ENCODE peak calls at places on chromosomes 3 and 15, in five cellular contexts. N, V, B, R and P are unnamed samples. For H3K27me3, the result is how much of the 10 kb centered on the place peaks cover.

GRCh38 chr3:18439281-18439680 is 14.1 kb upstream of the SATB1 start:
- DNase-seq in N (no peak), V (no peak), B (no peak), R (no peak), P (no peak)

GRCh38 chr15:92902723-92903587 is 2.8 kb downstream of the CHD2 start:
- DNase-seq in N (peak), V (no peak), B (no peak), R (no peak), P (no peak)

GRCh38 chr3:56339244-56339643 is 129.0 kb downstream of the ERC2 start:
- DNase-seq in N (no peak), V (no peak), B (no peak), R (no peak), P (no peak)

GRCh38 chr3:183210862-183211341 is 42.2 kb upstream of the B3GNT5 start:
- DNase-seq in N (peak), V (peak), B (no peak), R (no peak), P (no peak)

GRCh38 chr15:33188654-33189257 is 5.8 kb downstream of the FMN1 start:
- DNase-seq in N (no peak), V (no peak), B (no peak), R (no peak), P (no peak)

GRCh38 chr3:192489579-192489978 is 237.8 kb downstream of the FGF12 start:
- DNase-seq in N (no peak), V (no peak), B (no peak), R (no peak), P (no peak)

GRCh38 chr15:31486906-31487695 is 160.5 kb downstream of the KLF13 start:
- DNase-seq in N (no peak), V (no peak), B (no peak), R (no peak), P (no peak)

GRCh38 chr15:65796610-65797012 is 4.5 kb upstream of the DENND4A start:
- DNase-seq in N (peak), V (peak), B (no peak), R (peak), P (no peak)

GRCh38 chr3:57983734-57984518 is 24.3 kb upstream of the FLNB start:
- DNase-seq in N (peak), V (peak), B (no peak), R (peak), P (peak)

GRCh38 chr15:57914350-57915055 is 151.0 kb downstream of the ALDH1A2 start:
- DNase-seq in N (no peak), V (no peak), B (no peak), R (no peak), P (no peak)

GRCh38 chr15:45732544-45733130 is 97.8 kb downstream of the SQOR start:
- DNase-seq in N (no peak), V (no peak), B (no peak), R (peak), P (no peak)

GRCh38 chr3:144444546-144444945 is 472.9 kb downstream of the DIPK2A start:
- DNase-seq in N (no peak), V (no peak), B (no peak), R (no peak), P (no peak)

GRCh38 chr3:55030938-55031337 is 103.1 kb upstream of the LRTM1 start:
- DNase-seq in N (no peak), V (no peak), B (no peak), R (no peak), P (no peak)

GRCh38 chr3:140056047-140056446 is 121.1 kb downstream of the CLSTN2 start:
- DNase-seq in N (no peak), V (no peak), B (no peak), R (no peak), P (no peak)

GRCh38 chr3:9079674-9080073 is 116.4 kb upstream of the RAD18 start:
- DNase-seq in N (peak), V (peak), B (no peak), R (no peak), P (no peak)

GRCh38 chr3:195899701-195900425 is 8.5 kb downstream of the TNK2 start:
- DNase-seq in N (no peak), V (no peak), B (no peak), R (no peak), P (no peak)

GRCh38 chr15:80638553-80639167 is 56.5 kb upstream of the ABHD17C start:
- DNase-seq in N (no peak), V (no peak), B (no peak), R (no peak), P (no peak)

GRCh38 chr15:68424754-68425390 is 7.1 kb downstream of the ITGA11 start:
- DNase-seq in N (no peak), V (no peak), B (no peak), R (no peak), P (no peak)

GRCh38 chr15:66879968-66880367 is 177.9 kb downstream of the SMAD6 start:
- DNase-seq in N (no peak), V (no peak), B (no peak), R (no peak), P (no peak)

GRCh38 chr3:45555154-45555591 is 39.4 kb upstream of the LIMD1 start:
- DNase-seq in N (no peak), V (peak), B (no peak), R (no peak), P (no peak)

GRCh38 chr15:88032787-88033186 is 223.8 kb downstream of the NTRK3 start:
- DNase-seq in N (no peak), V (no peak), B (no peak), R (peak), P (no peak)

GRCh38 chr15:73573071-73573470 is 60.1 kb downstream of the NPTN start:
- DNase-seq in N (no peak), V (no peak), B (no peak), R (no peak), P (no peak)

GRCh38 chr15:69015591-69015990 is 1.1 kb downstream of the NOX5 start:
- DNase-seq in N (no peak), V (no peak), B (no peak), R (no peak), P (no peak)

GRCh38 chr3:129282727-129283327 is 4.2 kb downstream of the HMCES start:
- DNase-seq in N (peak), V (no peak), B (no peak), R (peak), P (no peak)

GRCh38 chr15:83585770-83586169 is 68.2 kb upstream of the ADAMTSL3 start:
- DNase-seq in N (peak), V (no peak), B (no peak), R (no peak), P (no peak)

GRCh38 chr15:101534376-101534970 is 45.0 kb upstream of the PCSK6 start:
- DNase-seq in N (no peak), V (no peak), B (no peak), R (no peak), P (no peak)

GRCh38 chr15:68372291-68372811 is 59.6 kb downstream of the ITGA11 start:
- DNase-seq in N (no peak), V (no peak), B (peak), R (peak), P (peak)

GRCh38 chr15:36917411-36918267 is 182.7 kb downstream of the MEIS2 start:
- DNase-seq in N (peak), V (no peak), B (no peak), R (no peak), P (no peak)

GRCh38 chr3:55069950-55070349 is 142.1 kb upstream of the LRTM1 start:
- DNase-seq in N (no peak), V (no peak), B (no peak), R (no peak), P (no peak)

GRCh38 chr3:84958495-84959469 is at the start of gene CADM2:
- DNase-seq in N (peak), V (peak), B (peak), R (peak), P (peak)

GRCh38 chr15:99412082-99412481 is 153.7 kb upstream of the MEF2A start:
- DNase-seq in N (no peak), V (no peak), B (no peak), R (no peak), P (no peak)

GRCh38 chr15:32643907-32644445 is 2.5 kb downstream of the SCG5 start:
- DNase-seq in N (peak), V (no peak), B (peak), R (no peak), P (no peak)

GRCh38 chr3:149277338-149277813 is 55.7 kb upstream of the CP start:
- DNase-seq in N (peak), V (peak), B (no peak), R (peak), P (no peak)

GRCh38 chr3:134956395-134956794 is 161.3 kb downstream of the EPHB1 start:
- DNase-seq in N (no peak), V (no peak), B (no peak), R (no peak), P (no peak)

DNA sequence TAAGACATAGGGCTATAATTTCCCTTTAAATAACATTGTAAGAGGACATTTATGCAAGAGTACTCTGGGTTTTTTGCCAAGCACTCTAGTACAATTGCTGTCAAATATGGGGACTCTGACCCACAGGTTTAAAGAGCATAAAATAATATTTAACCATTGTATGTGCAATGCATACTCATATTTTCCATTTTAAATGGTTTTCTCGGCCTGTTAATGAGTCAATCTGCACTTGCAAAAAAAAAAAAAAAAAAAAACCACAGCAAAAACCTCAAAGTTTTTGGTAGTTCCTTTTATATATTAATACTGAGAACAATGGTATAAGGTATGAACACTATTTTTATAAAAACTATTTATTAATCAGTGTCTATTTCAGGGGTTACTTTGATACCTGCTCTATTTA is 304.0 kb upstream of the CBLB start:
- DNase-seq in N (no peak), V (no peak), B (no peak), R (no peak), P (no peak)
- H3K27me3 ChIP-seq in N (under half), V (under half), B (under half), R (under half), P (under half)

GRCh38 chr15:95407534-95407933 is 923.0 kb upstream of the NR2F2 start:
- DNase-seq in N (no peak), V (no peak), B (no peak), R (no peak), P (no peak)

GRCh38 chr15:95416576-95416975 is 913.9 kb upstream of the NR2F2 start:
- DNase-seq in N (no peak), V (no peak), B (no peak), R (no peak), P (no peak)

GRCh38 chr15:95409924-95410323 is 920.6 kb upstream of the NR2F2 start:
- DNase-seq in N (no peak), V (no peak), B (no peak), R (no peak), P (no peak)

GRCh38 chr15:95405447-95405846 is 925.1 kb upstream of the NR2F2 start:
- DNase-seq in N (no peak), V (no peak), B (no peak), R (no peak), P (no peak)

GRCh38 chr15:95410757-95411156 is 919.7 kb upstream of the NR2F2 start:
- DNase-seq in N (no peak), V (no peak), B (no peak), R (no peak), P (no peak)
- H3K27me3 ChIP-seq in N (under half), V (under half), B (under half), R (under half), P (under half)

DNA sequence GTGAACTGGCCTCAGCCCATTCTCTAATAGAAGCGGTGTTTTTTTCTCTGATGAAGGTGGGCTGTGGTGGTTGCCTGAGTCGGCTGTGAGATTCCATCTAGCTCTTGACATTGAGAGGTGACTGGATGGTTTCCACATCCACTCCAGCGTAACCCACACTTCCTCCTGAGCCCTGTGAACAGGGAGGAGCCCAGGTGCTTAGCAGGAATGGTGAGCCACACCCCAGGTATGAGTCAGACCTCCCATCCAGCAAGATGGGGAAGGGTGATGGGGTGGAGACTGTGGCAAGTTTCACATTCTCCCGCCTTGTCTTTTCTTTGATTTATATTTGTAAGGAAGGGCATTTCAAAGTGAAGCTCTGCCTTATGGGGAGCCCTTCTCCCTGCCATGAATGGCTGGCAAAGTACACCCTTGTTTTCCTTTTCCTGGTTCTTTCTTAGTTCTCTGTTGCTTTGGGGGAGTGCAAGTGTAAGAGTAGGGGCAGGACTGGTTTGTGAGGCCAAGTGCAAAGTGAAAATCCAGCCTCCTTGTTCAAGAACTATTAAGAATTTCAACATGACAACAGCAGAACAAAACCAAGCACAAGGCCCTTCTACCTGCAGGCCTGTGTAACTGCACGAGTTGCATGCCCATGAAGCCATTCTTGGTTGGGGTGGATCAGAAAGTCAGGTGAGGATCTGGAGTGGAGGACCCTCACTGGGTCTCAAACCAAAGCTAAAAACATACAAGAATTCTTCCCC is 4.6 kb upstream of the TPRG1 start:
- DNase-seq in N (peak), V (peak), B (no peak), R (no peak), P (no peak)
- H3K27me3 ChIP-seq in N (under half), V (under half), B (under half), R (under half), P (under half)

DNA sequence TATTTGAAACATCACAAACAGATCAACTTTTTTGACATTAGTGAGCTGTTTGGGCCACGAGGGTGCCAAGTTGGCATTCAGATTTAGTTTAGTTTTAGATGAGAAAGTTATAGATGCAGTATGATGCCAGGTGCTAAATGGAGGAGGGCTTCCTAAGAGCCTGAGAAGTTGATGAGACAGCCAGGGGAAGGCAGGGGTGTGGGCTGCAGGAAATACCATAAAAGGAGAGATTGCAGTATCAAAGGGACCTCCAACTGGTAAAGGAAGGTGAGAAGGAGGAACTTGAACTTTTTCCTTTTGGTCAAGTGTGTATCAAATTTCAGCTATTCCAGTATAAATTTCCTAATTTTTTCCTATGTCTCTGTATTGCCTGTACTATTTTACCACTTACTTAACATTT is 2.0 kb upstream of the TNIK start:
- DNase-seq in N (no peak), V (peak), B (no peak), R (no peak), P (no peak)
- H3K27me3 ChIP-seq in N (under half), V (under half), B (under half), R (under half), P (under half)

DNA sequence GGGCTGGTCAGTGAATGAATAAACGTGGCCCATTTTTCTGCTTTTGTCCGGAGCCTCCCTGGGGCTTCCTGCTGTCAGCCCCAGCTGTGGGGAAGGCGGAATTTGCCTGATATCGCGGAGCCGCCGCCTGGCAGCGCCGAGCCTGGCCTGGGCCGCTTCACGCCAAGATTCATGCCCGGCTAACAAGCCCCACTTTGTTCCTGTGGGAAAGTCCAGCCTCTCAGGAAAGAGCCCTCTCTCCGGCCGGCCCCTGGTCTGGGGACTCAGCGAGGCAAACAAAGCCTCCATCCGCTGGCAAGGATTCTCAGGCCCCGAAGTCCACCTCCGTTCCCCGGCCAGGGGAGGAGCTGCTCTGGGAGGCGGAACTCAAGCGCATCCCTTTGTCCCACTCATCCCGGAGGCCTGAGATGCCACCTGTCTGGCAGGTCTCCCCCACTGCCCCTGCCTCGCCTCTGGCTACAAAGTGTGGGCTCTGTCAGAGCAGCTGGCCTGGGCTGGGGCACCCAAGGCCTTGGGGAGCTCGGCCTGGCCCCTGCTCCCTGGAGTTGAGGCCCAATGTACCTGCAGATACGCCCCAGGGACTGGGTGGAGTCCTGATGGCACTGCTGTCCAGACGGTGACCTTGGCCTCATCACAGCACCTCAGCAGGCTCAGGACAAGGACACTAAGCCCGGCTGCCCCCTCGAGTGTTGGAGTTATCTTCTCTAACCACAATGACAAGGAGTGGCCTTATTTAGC is 51.5 kb upstream of the SLC6A11 start:
- DNase-seq in N (no peak), V (no peak), B (no peak), R (no peak), P (no peak)
- H3K27me3 ChIP-seq in N (under half), V (half or more), B (under half), R (under half), P (half or more)